ENCODE peak calls at places on chromosomes 12 and 14, in six cellular contexts. One of them, this sample, is unnamed.
A peak's percentile ranks its signal among the peaks of the same experiment; 100 is the strongest.

GRCh38 chr12:81758421-81759214 is 532 bp downstream of the PPFIA2 start:
- DNase-seq in H1: peak; percentile 79
- DNase-seq in HCT116: no peak
- DNase-seq in stomach: no peak
- DNase-seq in K562: no peak
- DNase-seq in sigmoid colon: peak; percentile 62
- DNase-seq in this sample: no peak

GRCh38 chr12:109271418-109271817 is 37.7 kb downstream of the FOXN4 start:
- DNase-seq in H1: no peak
- DNase-seq in K562: no peak
- DNase-seq in HCT116: no peak
- DNase-seq in stomach: no peak
- DNase-seq in sigmoid colon: no peak
- DNase-seq in this sample: no peak

GRCh38 chr12:46362895-46363581 is 9.5 kb downstream of the SLC38A2 start:
- DNase-seq in HCT116: no peak
- DNase-seq in sigmoid colon: no peak
- DNase-seq in stomach: no peak
- DNase-seq in K562: no peak
- DNase-seq in H1: no peak
- DNase-seq in this sample: no peak

GRCh38 chr14:34098045-34098984 is 147.4 kb upstream of the EGLN3 start:
- DNase-seq in K562: peak; percentile 57
- DNase-seq in H1: peak; percentile 47
- DNase-seq in stomach: peak; percentile 46
- DNase-seq in HCT116: peak; percentile 46
- DNase-seq in sigmoid colon: no peak
- DNase-seq in this sample: no peak

GRCh38 chr14:40847496-40847895 is 759.2 kb upstream of the LRFN5 start:
- DNase-seq in H1: no peak
- DNase-seq in stomach: no peak
- DNase-seq in HCT116: no peak
- DNase-seq in sigmoid colon: no peak
- DNase-seq in K562: no peak
- DNase-seq in this sample: no peak

GRCh38 chr12:95574799-95575452 is 23.6 kb upstream of the USP44 start:
- DNase-seq in stomach: no peak
- DNase-seq in sigmoid colon: no peak
- DNase-seq in HCT116: peak; percentile 49
- DNase-seq in H1: no peak
- DNase-seq in K562: peak; percentile 51
- DNase-seq in this sample: no peak

GRCh38 chr12:110791589-110791988 is 48.9 kb upstream of the PPP1CC start:
- DNase-seq in sigmoid colon: no peak
- DNase-seq in stomach: no peak
- DNase-seq in HCT116: no peak
- DNase-seq in H1: no peak
- DNase-seq in K562: no peak
- DNase-seq in this sample: no peak

GRCh38 chr12:47870175-47870781 is 34.5 kb downstream of the VDR start:
- DNase-seq in stomach: peak; percentile 46
- DNase-seq in H1: peak; percentile 56
- DNase-seq in K562: peak; percentile 50
- DNase-seq in sigmoid colon: peak; percentile 82
- DNase-seq in HCT116: no peak
- DNase-seq in this sample: no peak

GRCh38 chr12:96462571-96463280 is 26.7 kb upstream of the CFAP54 start:
- DNase-seq in stomach: no peak
- DNase-seq in H1: no peak
- DNase-seq in HCT116: no peak
- DNase-seq in K562: no peak
- DNase-seq in sigmoid colon: no peak
- DNase-seq in this sample: no peak

GRCh38 chr12:6821271-6821673 is 349 bp upstream of the GPR162 start:
- DNase-seq in H1: peak; percentile 72
- DNase-seq in K562: peak; percentile 50
- DNase-seq in HCT116: no peak
- DNase-seq in stomach: peak; percentile 43
- DNase-seq in sigmoid colon: peak; percentile 93
- DNase-seq in this sample: no peak

GRCh38 chr14:98347686-98348085 is 924.3 kb downstream of the BCL11B start:
- DNase-seq in stomach: no peak
- DNase-seq in sigmoid colon: no peak
- DNase-seq in H1: no peak
- DNase-seq in K562: no peak
- DNase-seq in HCT116: no peak
- DNase-seq in this sample: no peak

GRCh38 chr12:2163172-2163927 is 110.6 kb downstream of the CACNA1C start:
- DNase-seq in K562: peak; percentile 27
- DNase-seq in HCT116: no peak
- DNase-seq in sigmoid colon: peak; percentile 95
- DNase-seq in H1: no peak
- DNase-seq in stomach: peak; percentile 70
- DNase-seq in this sample: peak; percentile 93

GRCh38 chr12:2160043-2160442 is 107.3 kb downstream of the CACNA1C start:
- DNase-seq in HCT116: no peak
- DNase-seq in stomach: no peak
- DNase-seq in H1: no peak
- DNase-seq in sigmoid colon: no peak
- DNase-seq in K562: no peak
- DNase-seq in this sample: no peak

GRCh38 chr12:2156333-2156732 is 103.5 kb downstream of the CACNA1C start:
- DNase-seq in H1: no peak
- DNase-seq in sigmoid colon: no peak
- DNase-seq in HCT116: no peak
- DNase-seq in K562: no peak
- DNase-seq in stomach: no peak
- DNase-seq in this sample: no peak

GRCh38 chr12:2165021-2165420 is 112.2 kb downstream of the CACNA1C start:
- DNase-seq in H1: no peak
- DNase-seq in HCT116: no peak
- DNase-seq in sigmoid colon: no peak
- DNase-seq in stomach: no peak
- DNase-seq in K562: no peak
- DNase-seq in this sample: no peak

DNA sequence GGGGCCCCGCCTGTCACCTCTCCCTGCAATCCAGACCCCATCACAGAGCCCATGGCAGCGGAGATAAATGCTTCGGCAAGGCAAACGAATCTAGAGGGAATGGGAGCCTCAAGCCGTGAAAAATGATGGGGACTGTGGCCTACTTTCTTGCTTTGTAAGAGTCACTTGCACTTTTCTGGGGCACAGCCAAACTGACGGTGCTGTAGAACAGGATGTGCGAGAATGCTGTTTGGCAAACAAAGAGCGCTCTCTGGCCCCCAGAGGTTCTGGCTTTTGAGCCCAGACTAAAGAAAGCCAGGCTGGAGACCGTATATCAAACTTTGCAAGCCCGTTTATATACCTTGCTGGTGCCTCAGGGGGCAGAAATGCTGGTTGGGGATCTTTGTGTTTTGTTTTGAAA is 108.7 kb downstream of the CACNA1C start:
- DNase-seq in K562: no peak
- DNase-seq in sigmoid colon: peak; percentile 97
- DNase-seq in HCT116: no peak
- DNase-seq in stomach: peak; percentile 46
- DNase-seq in H1: no peak
- DNase-seq in this sample: no peak
- TF ChIP-seq POLR2AphosphoS5 in K562: no peak
- TF ChIP-seq POLR2AphosphoS5 in sigmoid colon: peak; percentile 62
- TF ChIP-seq POLR2AphosphoS5 in HCT116: no peak
- TF ChIP-seq POLR2AphosphoS5 in stomach: no peak
- TF ChIP-seq POLR2AphosphoS5 in H1: no peak
- TF ChIP-seq POLR2AphosphoS5 in this sample: no peak

GRCh38 chr12:56722832-56723231 is 2.3 kb downstream of the NACA start:
- DNase-seq in stomach: no peak
- DNase-seq in HCT116: no peak
- DNase-seq in H1: no peak
- DNase-seq in K562: no peak
- DNase-seq in sigmoid colon: no peak
- DNase-seq in this sample: no peak

GRCh38 chr12:56721721-56722120 is 3.4 kb downstream of the NACA start:
- DNase-seq in K562: no peak
- DNase-seq in H1: no peak
- DNase-seq in HCT116: no peak
- DNase-seq in stomach: no peak
- DNase-seq in sigmoid colon: no peak
- DNase-seq in this sample: no peak

GRCh38 chr12:56723889-56724659 is 1.0 kb downstream of the NACA start:
- DNase-seq in sigmoid colon: peak; percentile 93
- DNase-seq in H1: no peak
- DNase-seq in K562: peak; percentile 58
- DNase-seq in HCT116: no peak
- DNase-seq in stomach: peak; percentile 34
- DNase-seq in this sample: no peak

GRCh38 chr12:56724660-56724988 is 475 bp downstream of the NACA start:
- DNase-seq in sigmoid colon: no peak
- DNase-seq in stomach: no peak
- DNase-seq in H1: no peak
- DNase-seq in K562: no peak
- DNase-seq in HCT116: no peak
- DNase-seq in this sample: no peak

GRCh38 chr12:56723352-56723751 is 1.7 kb downstream of the NACA start:
- DNase-seq in HCT116: no peak
- DNase-seq in stomach: no peak
- DNase-seq in sigmoid colon: no peak
- DNase-seq in H1: no peak
- DNase-seq in K562: no peak
- DNase-seq in this sample: no peak
- H3K4me1 ChIP-seq in HCT116: peaks cover 42% of the 10 kb centered on the region
- H3K4me1 ChIP-seq in stomach: peaks cover 73% of the 10 kb centered on the region
- H3K4me1 ChIP-seq in sigmoid colon: peaks cover 63% of the 10 kb centered on the region
- H3K4me1 ChIP-seq in H1: peaks cover 29% of the 10 kb centered on the region
- H3K4me1 ChIP-seq in K562: peaks cover 25% of the 10 kb centered on the region
- H3K4me1 ChIP-seq in this sample: peaks cover 60% of the 10 kb centered on the region

DNA sequence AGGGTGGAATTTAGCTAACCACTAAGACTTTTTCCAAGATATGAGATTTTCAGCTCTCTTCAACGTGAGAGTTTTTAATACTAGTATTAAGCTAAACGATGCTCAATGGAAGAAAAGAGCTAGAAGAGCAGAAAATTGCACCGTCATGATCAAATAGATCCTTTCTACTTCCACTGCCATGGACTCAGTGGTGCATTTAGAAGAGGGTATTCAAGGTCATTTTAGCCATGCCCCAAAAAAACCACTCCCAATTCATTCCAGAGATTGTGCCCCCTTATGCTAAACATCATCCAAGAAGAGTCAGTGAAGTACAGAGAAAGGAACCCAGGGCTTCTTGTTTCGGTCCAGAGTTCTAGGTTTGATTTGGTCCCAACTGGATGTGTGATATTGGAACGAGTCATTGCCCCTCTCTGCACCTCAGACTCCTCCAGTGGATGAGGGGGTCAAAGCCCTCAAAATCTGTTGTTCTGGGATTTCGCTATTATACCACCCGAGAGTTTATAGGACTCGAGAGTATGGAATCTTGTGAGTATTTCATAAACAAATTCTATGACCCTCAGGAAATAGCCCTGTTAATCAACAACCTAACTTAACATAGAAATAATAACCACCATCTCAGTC is 55.2 kb downstream of the DAD1 start:
- DNase-seq in stomach: no peak
- DNase-seq in K562: no peak
- DNase-seq in HCT116: no peak
- DNase-seq in H1: no peak
- DNase-seq in sigmoid colon: no peak
- DNase-seq in this sample: no peak
- TF ChIP-seq POLR2A in stomach: no peak
- TF ChIP-seq POLR2A in K562: no peak
- TF ChIP-seq POLR2A in HCT116: no peak
- TF ChIP-seq POLR2A in H1: no peak
- TF ChIP-seq POLR2A in sigmoid colon: no peak
- TF ChIP-seq POLR2A in this sample: no peak

DNA sequence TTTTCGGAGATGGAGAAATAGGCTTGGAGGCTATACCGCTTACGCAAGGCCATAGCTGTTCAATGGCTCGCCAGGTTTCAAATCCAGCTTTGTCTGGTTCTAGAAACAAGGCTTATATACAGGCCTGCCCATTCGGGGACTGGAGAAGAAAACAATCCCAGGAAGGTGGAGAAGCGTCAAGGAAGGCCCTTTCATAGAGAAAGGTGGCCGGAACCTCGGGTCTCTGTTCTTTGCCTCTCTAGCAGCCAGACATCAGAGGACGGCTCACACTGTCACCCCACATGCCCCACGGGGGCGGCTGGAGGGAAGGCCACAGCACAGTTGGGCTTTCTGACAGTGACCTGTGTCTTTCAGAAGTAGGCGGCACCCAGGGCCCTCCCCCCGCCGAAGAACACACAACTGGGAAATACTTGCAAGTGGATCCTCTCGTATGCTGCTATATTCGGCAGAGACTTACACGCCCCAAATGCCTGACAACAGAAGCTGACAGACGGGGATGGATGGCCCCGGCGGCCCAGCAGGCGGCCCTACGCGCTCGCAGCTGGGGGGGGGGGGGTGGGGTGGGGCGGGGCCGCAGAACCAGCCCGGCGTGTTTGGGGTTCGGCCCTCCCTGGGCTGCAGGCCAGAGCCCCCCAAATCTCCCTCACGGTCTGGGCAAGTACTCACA is 4.5 kb upstream of the SETD1B start:
- DNase-seq in HCT116: peak; percentile 75
- DNase-seq in stomach: peak; percentile 61
- DNase-seq in sigmoid colon: peak; percentile 93
- DNase-seq in H1: no peak
- DNase-seq in K562: peak; percentile 96
- DNase-seq in this sample: no peak
- TF ChIP-seq POLR2AphosphoS5 in HCT116: no peak
- TF ChIP-seq POLR2AphosphoS5 in stomach: no peak
- TF ChIP-seq POLR2AphosphoS5 in sigmoid colon: peak; percentile 48
- TF ChIP-seq POLR2AphosphoS5 in H1: no peak
- TF ChIP-seq POLR2AphosphoS5 in K562: no peak
- TF ChIP-seq POLR2AphosphoS5 in this sample: no peak

GRCh38 chr12:122001379-122002209 is 20.1 kb upstream of the BCL7A start:
- DNase-seq in K562: no peak
- DNase-seq in H1: no peak
- DNase-seq in sigmoid colon: no peak
- DNase-seq in stomach: no peak
- DNase-seq in HCT116: no peak
- DNase-seq in this sample: no peak
- H3K4me1 ChIP-seq in K562: peaks cover 10% of the 10 kb centered on the region
- H3K4me1 ChIP-seq in H1: peaks cover 3% of the 10 kb centered on the region
- H3K4me1 ChIP-seq in sigmoid colon: no peaks in the 10 kb centered on the region
- H3K4me1 ChIP-seq in stomach: peaks cover 12% of the 10 kb centered on the region
- H3K4me1 ChIP-seq in HCT116: no peaks in the 10 kb centered on the region
- H3K4me1 ChIP-seq in this sample: peaks cover 25% of the 10 kb centered on the region

This sample was measured in vagina.